ENCODE peak calls at places on chromosomes 6 and 20, in six cellular contexts. T is type B pancreatic cell, I is cardiac muscle cell, O is spleen, F is PC-3, G is GM12865. S is an unnamed sample.

GRCh38 chr6:78910611-78911134 is 43.3 kb downstream of the IRAK1BP1 start:
- DNase-seq in G (peak; percentile 54), T (peak; percentile 65), I (peak; percentile 18), O (peak; percentile 76), F (no peak), S (peak; percentile 60)

GRCh38 chr6:132730560-132730959 is 16.7 kb upstream of the VNN1 start:
- DNase-seq in T (no peak), O (no peak), I (no peak), F (peak; percentile 86), G (no peak), S (no peak)

GRCh38 chr20:58129736-58130135 is 98.7 kb downstream of the ANKRD60 start:
- DNase-seq in T (peak; percentile 53), I (no peak), G (no peak), O (no peak), F (no peak), S (no peak)

GRCh38 chr6:47090881-47091280 is 48.7 kb upstream of the ADGRF1 start:
- DNase-seq in T (no peak), F (no peak), O (no peak), G (no peak), I (no peak), S (no peak)

GRCh38 chr6:35017461-35018183 is 123.5 kb downstream of the TCP11 start:
- DNase-seq in I (no peak), F (no peak), O (no peak), G (no peak), T (no peak), S (no peak)

GRCh38 chr6:134544737-134545136 is 226.8 kb upstream of the SGK1 start:
- DNase-seq in F (no peak), T (no peak), G (no peak), I (no peak), O (no peak), S (no peak)

GRCh38 chr6:41546866-41547798 is 951 bp downstream of the FOXP4 start:
- DNase-seq in F (peak; percentile 33), G (peak; percentile 55), T (no peak), O (peak; percentile 84), I (peak; percentile 77), S (peak; percentile 57)

GRCh38 chr6:9583946-9584345 is 830.9 kb downstream of the TFAP2A start:
- DNase-seq in O (no peak), F (no peak), I (no peak), G (no peak), T (no peak), S (no peak)

GRCh38 chr6:72952808-72953630 is 272.3 kb downstream of the KHDC1L start:
- DNase-seq in O (no peak), I (no peak), T (no peak), F (peak; percentile 90), G (no peak), S (no peak)

GRCh38 chr6:128118401-128118800 is 217.5 kb upstream of the THEMIS start:
- DNase-seq in I (no peak), G (no peak), F (no peak), T (no peak), O (no peak), S (no peak)

GRCh38 chr6:122144229-122144628 is 255.2 kb upstream of the HSF2 start:
- DNase-seq in G (no peak), O (no peak), T (no peak), F (no peak), I (no peak), S (no peak)

GRCh38 chr6:55399331-55399730 is 72.1 kb downstream of the GFRAL start:
- DNase-seq in G (no peak), F (no peak), I (no peak), T (no peak), O (no peak), S (no peak)

DNA sequence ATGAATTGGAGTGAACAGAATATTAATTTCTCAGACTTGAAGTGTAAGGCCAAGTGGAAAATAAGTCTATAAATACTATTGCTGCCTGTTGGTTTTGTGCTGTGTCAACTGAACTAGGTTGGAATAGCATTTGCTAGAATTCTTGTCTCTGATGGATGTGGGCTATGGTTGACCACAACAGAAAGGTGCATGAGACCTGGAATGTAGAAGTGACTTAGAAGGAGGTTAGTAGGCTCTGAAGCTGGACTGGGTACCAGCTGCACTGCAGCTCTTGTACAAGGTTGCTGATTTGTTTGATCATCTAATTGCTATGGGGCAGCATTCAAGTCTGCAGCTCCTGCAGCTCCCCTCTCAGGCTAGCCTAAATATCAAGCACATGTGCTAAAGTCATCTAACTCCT is 479.0 kb upstream of the NRSN1 start:
- DNase-seq in G (no peak), O (no peak), T (no peak), I (no peak), F (no peak), S (no peak)
- TF ChIP-seq CTCF in G (no peak), O (no peak), T (no peak), I (no peak), F (no peak), S (no peak)

GRCh38 chr6:168033791-168034190 is 36.3 kb downstream of the KIF25 start:
- DNase-seq in T (no peak), G (no peak), I (no peak), O (no peak), F (no peak), S (no peak)

GRCh38 chr6:168030881-168031280 is 33.4 kb downstream of the KIF25 start:
- DNase-seq in O (no peak), G (no peak), T (no peak), F (no peak), I (no peak), S (no peak)

GRCh38 chr6:168031411-168032382 is 34.2 kb downstream of the KIF25 start:
- DNase-seq in T (no peak), G (no peak), I (no peak), F (no peak), O (peak; percentile 41), S (no peak)

GRCh38 chr6:168030218-168030693 is 32.8 kb downstream of the KIF25 start:
- DNase-seq in F (no peak), G (no peak), T (no peak), I (no peak), O (no peak), S (no peak)

DNA sequence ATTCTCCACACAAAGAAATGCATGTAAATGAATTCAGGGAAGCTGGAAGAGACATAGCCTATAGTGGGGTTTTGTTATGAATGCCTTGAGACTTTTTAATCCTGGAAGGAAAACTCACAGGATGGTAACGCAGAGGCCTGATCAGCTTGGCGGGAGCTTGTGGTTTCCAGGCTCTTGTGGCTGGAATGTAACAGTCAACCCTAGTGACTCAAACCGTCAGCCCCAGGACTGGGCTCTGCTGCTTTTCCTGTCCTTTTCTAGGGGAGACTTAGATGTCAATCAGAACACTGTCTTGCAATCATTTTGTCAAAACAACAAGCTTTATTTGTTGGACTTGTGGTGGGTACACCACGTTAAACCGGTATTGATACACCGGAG is 34.9 kb downstream of the KIF25 start:
- DNase-seq in T (no peak), G (no peak), O (peak; percentile 23), I (no peak), F (peak; percentile 50), S (no peak)
- TF ChIP-seq CTCF in T (peak; percentile 28), G (no peak), O (no peak), I (peak; percentile 59), F (no peak), S (no peak)

DNA sequence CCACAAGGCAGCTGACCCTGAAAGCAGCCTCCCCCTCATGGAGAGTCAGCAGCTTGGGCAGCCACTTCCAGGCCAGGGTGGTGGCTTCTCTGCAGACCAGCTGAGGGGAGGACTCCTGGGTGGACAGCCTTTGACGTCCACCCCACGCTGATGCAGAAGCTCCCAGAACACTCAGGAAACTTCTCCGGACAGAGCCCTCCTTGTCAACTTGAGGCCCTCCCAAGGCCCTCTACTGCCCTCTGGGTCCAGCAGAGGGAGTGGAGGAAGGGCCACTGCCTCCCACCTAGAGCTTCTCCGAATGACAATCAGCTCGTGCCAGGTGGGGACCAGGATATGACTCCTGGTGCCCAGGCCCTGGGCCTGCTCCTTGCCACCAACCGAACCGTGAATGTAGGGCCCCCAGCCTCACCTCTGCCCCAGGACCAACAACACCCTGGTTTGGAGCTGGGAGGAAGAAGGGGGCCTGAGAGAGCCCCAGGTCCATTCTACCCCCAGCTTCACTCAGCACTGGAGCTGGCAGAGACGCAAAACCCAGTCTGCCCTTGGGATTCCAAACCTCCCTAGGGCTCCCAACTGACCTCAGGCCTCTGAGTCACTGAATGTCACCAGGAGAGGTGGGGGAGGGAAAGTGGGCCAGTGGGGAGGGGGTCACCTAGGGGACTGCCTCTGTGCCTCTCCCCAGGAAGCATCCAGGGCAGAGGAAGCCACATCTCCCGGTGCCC is 10.9 kb upstream of the SLC22A7 start:
- DNase-seq in I (peak; percentile 56), O (peak; percentile 23), T (no peak), G (no peak), F (no peak), S (no peak)
- TF ChIP-seq CTCF in I (peak; percentile 19), O (no peak), T (peak; percentile 32), G (no peak), F (peak; percentile 12), S (no peak)

GRCh38 chr6:80523029-80523428 is 416.6 kb downstream of the BCKDHB start:
- DNase-seq in G (no peak), F (no peak), O (no peak), I (no peak), T (no peak), S (no peak)

GRCh38 chr6:80527552-80528052 is 421.1 kb downstream of the BCKDHB start:
- DNase-seq in O (no peak), F (peak; percentile 86), G (no peak), T (no peak), I (no peak), S (no peak)

GRCh38 chr6:80522556-80522955 is 416.1 kb downstream of the BCKDHB start:
- DNase-seq in T (no peak), F (no peak), I (no peak), G (no peak), O (no peak), S (no peak)

GRCh38 chr6:80520195-80520594 is 413.7 kb downstream of the BCKDHB start:
- DNase-seq in G (no peak), I (no peak), T (no peak), O (no peak), F (peak; percentile 56), S (no peak)

DNA sequence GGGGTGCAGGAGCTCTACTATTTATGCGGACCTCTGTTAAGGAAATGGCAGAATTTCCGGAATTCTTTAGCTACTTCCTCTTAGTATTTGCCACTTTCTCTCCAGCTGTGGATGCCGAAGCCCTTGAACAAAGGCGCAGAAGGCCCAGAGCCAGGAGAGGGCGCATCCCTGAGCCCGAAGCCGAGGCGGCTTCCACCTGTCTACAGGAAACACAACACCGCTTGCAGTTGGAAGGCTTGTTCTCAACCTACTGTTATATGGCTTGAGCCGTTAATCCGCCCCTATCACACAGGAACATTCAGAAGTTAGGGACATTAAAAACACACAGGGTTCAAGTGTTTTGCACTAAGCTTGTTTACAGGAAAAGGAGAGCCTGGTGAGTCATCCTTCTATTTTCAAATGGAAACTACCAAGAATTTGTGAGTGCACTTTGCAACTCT is 417.1 kb downstream of the BCKDHB start:
- DNase-seq in F (no peak), G (no peak), T (no peak), O (peak; percentile 66), I (peak; percentile 36), S (peak; percentile 71)
- TF ChIP-seq CTCF in F (no peak), G (no peak), T (peak; percentile 43), O (no peak), I (peak; percentile 35), S (no peak)

S was measured in endothelial cell.